ENCODE peak calls at places on chromosome 1, in eight cellular contexts. M is fibroblast of lung; H is GM23338; S is heart left ventricle; C is dorsolateral prefrontal cortex; R is CD8-positive, alpha-beta T cell; B is psoas muscle; V is foreskin fibroblast. P is an unnamed sample.

GRCh38 chr1:25991937-25992688 is 5.8 kb downstream of the PAFAH2 start:
- DNase-seq in M (peak), H (no peak), S (no peak), C (no peak), R (no peak), B (no peak), V (peak), P (no peak)

GRCh38 chr1:245298781-245299180 is 144.0 kb downstream of the KIF26B start:
- DNase-seq in M (peak), H (no peak), S (no peak), C (no peak), R (no peak), B (no peak), V (peak), P (peak)

GRCh38 chr1:14517813-14518180 is 80.7 kb upstream of the KAZN start:
- DNase-seq in M (no peak), H (no peak), S (no peak), C (no peak), R (no peak), B (no peak), V (no peak), P (no peak)

GRCh38 chr1:32701951-32702598 is 495 bp downstream of the SYNC start:
- DNase-seq in M (peak), H (peak), S (peak), C (no peak), R (no peak), B (peak), V (no peak), P (no peak)

GRCh38 chr1:236759252-236759859 is 35.7 kb upstream of the MTR start:
- DNase-seq in M (peak), H (peak), S (no peak), C (no peak), R (no peak), B (no peak), V (peak), P (peak)

GRCh38 chr1:50735443-50735842 is 224.6 kb downstream of the FAF1 start:
- DNase-seq in M (peak), H (peak), S (no peak), C (no peak), R (no peak), B (no peak), V (peak), P (peak)

GRCh38 chr1:8317647-8318360 is at the start of gene SLC45A1:
- DNase-seq in M (peak), H (peak), S (peak), C (peak), R (peak), B (peak), V (peak), P (no peak)

GRCh38 chr1:54549181-54549924 is 1.3 kb downstream of the ACOT11 start:
- DNase-seq in M (no peak), H (no peak), S (no peak), C (no peak), R (no peak), B (peak), V (no peak), P (no peak)

GRCh38 chr1:232045134-232045533 is 418.5 kb downstream of the DISC1 start:
- DNase-seq in M (no peak), H (peak), S (no peak), C (no peak), R (no peak), B (no peak), V (no peak), P (no peak)

GRCh38 chr1:153877112-153877511 is 45.7 kb downstream of the GATAD2B start:
- DNase-seq in M (no peak), H (no peak), S (no peak), C (no peak), R (no peak), B (no peak), V (no peak), P (no peak)

GRCh38 chr1:51664412-51665240 is 47.7 kb downstream of the OSBPL9 start:
- DNase-seq in M (peak), H (no peak), S (no peak), C (no peak), R (no peak), B (no peak), V (no peak), P (no peak)

GRCh38 chr1:115771094-115771846 is 2.8 kb upstream of the CASQ2 start:
- DNase-seq in M (peak), H (peak), S (no peak), C (no peak), R (no peak), B (no peak), V (no peak), P (no peak)

GRCh38 chr1:184223216-184223615 is 163.6 kb upstream of the C1orf21 start:
- DNase-seq in M (no peak), H (peak), S (no peak), C (no peak), R (no peak), B (no peak), V (no peak), P (no peak)

GRCh38 chr1:53107570-53108322 is 34.7 kb downstream of the SLC1A7 start:
- DNase-seq in M (peak), H (no peak), S (no peak), C (no peak), R (no peak), B (no peak), V (peak), P (peak)

GRCh38 chr1:95084317-95085176 is 11.8 kb upstream of the ALG14 start:
- DNase-seq in M (peak), H (peak), S (no peak), C (no peak), R (no peak), B (no peak), V (peak), P (no peak)

GRCh38 chr1:115665319-115665718 is 23.5 kb downstream of the VANGL1 start:
- DNase-seq in M (no peak), H (no peak), S (no peak), C (no peak), R (no peak), B (no peak), V (no peak), P (no peak)

GRCh38 chr1:75469586-75470173 is 141.2 kb downstream of the SLC44A5 start:
- DNase-seq in M (peak), H (no peak), S (no peak), C (no peak), R (no peak), B (no peak), V (no peak), P (no peak)

GRCh38 chr1:192475970-192476369 is 99.6 kb upstream of the RGS1 start:
- DNase-seq in M (peak), H (no peak), S (no peak), C (no peak), R (no peak), B (no peak), V (no peak), P (no peak)

GRCh38 chr1:167723707-167724323 is 2.0 kb downstream of the MPZL1 start:
- DNase-seq in M (no peak), H (no peak), S (no peak), C (no peak), R (no peak), B (no peak), V (no peak), P (no peak)

GRCh38 chr1:228935855-228936727 is 200.8 kb downstream of the RHOU start:
- DNase-seq in M (no peak), H (no peak), S (no peak), C (no peak), R (no peak), B (no peak), V (no peak), P (no peak)

DNA sequence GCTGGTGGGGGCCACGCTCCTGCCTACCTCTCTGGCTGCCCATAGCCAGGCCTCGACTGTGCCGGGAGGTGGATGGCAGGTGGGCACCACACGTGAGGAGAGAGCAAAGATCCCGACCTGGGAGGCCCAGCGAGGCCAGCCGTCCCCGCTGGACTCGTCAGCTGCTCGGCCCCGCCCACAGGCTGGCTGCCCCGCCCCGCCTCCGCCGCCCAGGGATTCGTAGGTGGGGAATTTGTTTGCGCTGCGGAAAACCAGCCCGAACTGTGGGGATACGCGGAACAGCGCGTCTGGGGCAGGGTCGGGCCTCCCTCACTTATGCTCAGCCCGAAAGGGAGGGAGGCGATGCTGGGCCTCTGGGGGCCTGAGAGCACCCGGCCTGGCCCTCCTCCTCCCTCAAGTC is 31.7 kb downstream of the TP73 start:
- DNase-seq in M (peak), H (peak), S (no peak), C (no peak), R (no peak), B (no peak), V (no peak), P (no peak)
- H3K4me3 ChIP-seq in M (no peak), H (peak), S (no peak), C (no peak), R (no peak), B (no peak), V (no peak), P (no peak)

GRCh38 chr1:19345391-19345790 is 33.3 kb downstream of the SLC66A1 start:
- DNase-seq in M (no peak), H (no peak), S (no peak), C (no peak), R (no peak), B (no peak), V (no peak), P (no peak)
- TF ChIP-seq CTCF in M (no peak), H (no peak), S (no peak), C (no peak), R (no peak), B (no peak), V (no peak), P (no peak)

GRCh38 chr1:200240655-200241054 is 169.2 kb downstream of the ZNF281 start:
- DNase-seq in M (no peak), H (no peak), S (peak), C (no peak), R (no peak), B (no peak), V (no peak), P (no peak)

GRCh38 chr1:200238311-200238710 is 171.5 kb downstream of the ZNF281 start:
- DNase-seq in M (no peak), H (no peak), S (no peak), C (no peak), R (no peak), B (no peak), V (no peak), P (no peak)

GRCh38 chr1:200245492-200245891 is 164.3 kb downstream of the ZNF281 start:
- DNase-seq in M (peak), H (no peak), S (no peak), C (no peak), R (no peak), B (no peak), V (peak), P (no peak)

GRCh38 chr1:200243042-200243437 is 166.8 kb downstream of the ZNF281 start:
- DNase-seq in M (peak), H (no peak), S (no peak), C (no peak), R (no peak), B (no peak), V (peak), P (peak)

GRCh38 chr1:200242379-200243041 is 167.3 kb downstream of the ZNF281 start:
- DNase-seq in M (peak), H (no peak), S (no peak), C (no peak), R (no peak), B (no peak), V (peak), P (no peak)
- H3K4me3 ChIP-seq in M (no peak), H (no peak), S (no peak), C (peak), R (no peak), B (peak), V (peak), P (peak)

GRCh38 chr1:207052736-207053545 is at the start of gene PFKFB2:
- DNase-seq in M (peak), H (peak), S (peak), C (peak), R (peak), B (peak), V (peak), P (peak)
- TF ChIP-seq CTCF in M (peak), H (peak), S (peak), C (peak), R (peak), B (no peak), V (peak), P (no peak)

DNA sequence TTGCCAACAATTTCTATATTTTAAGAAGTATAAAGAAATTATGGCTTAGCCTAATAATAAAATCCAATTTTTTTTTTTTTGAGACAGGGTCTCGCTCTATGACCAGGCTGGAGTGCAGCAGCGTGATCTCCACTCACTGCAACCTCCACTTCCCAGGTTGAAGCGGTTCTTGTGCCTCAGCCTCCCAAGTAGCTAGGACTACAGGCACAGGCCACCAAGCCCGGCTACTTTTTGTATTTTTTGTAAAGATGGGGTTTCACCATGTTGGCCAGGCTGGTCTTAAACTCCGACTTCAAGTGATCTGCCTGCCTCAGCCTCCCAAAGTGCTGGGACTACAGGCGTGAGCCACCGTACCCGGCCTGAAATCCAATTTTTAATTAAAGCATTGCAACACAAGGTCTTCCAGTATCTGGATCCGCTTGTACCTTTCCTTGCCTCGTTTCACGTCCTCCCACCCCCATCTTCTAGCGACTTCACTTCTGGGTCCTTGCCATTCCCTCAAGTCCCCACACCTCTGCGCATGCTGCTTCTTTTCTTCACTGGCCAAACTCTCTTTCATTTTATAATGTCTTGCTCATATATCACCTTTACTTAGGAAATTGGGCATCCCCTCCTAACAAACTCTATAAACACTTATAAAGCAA is 2.3 kb downstream of the FUBP1 start:
- DNase-seq in M (no peak), H (no peak), S (no peak), C (no peak), R (no peak), B (no peak), V (no peak), P (no peak)
- H3K4me3 ChIP-seq in M (peak), H (peak), S (no peak), C (peak), R (peak), B (peak), V (peak), P (peak)

GRCh38 chr1:87084247-87084836 is 169.9 kb downstream of the HS2ST1 start:
- DNase-seq in M (peak), H (peak), S (no peak), C (no peak), R (no peak), B (no peak), V (no peak), P (peak)
- TF ChIP-seq CTCF in M (no peak), H (no peak), S (peak), C (peak), R (peak), B (peak), V (no peak), P (no peak)

GRCh38 chr1:107414550-107414949 is 273.7 kb downstream of the NTNG1 start:
- DNase-seq in M (no peak), H (no peak), S (no peak), C (no peak), R (no peak), B (no peak), V (no peak), P (no peak)
- H3K4me3 ChIP-seq in M (no peak), H (no peak), S (no peak), C (no peak), R (no peak), B (no peak), V (no peak), P (no peak)

DNA sequence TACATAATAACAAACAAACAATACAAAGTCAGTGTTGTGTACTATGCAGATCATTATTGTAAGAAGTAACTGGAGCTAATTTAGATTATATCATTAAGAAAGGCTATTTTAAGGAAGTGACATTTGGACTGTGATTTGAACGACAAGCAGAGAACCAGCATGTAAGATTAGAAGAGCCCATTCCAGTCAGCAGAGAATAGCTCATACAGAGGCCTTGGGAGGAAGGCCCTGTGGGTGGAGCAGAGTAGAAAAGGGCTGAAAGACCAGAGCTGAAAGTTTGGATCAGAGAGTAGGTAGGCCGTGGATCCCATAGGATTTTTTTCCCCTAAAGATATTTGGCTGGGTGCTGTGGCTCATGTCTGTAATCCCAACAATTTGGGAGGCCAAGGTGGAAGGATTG is 190.1 kb downstream of the OMA1 start:
- DNase-seq in M (no peak), H (no peak), S (no peak), C (no peak), R (no peak), B (no peak), V (no peak), P (no peak)
- TF ChIP-seq CTCF in M (no peak), H (no peak), S (no peak), C (no peak), R (no peak), B (no peak), V (no peak), P (no peak)

GRCh38 chr1:40847023-40847740 is 15.0 kb downstream of the CITED4 start:
- DNase-seq in M (peak), H (peak), S (no peak), C (no peak), R (no peak), B (no peak), V (no peak), P (no peak)

GRCh38 chr1:40845895-40846294 is 16.3 kb downstream of the CITED4 start:
- DNase-seq in M (no peak), H (no peak), S (no peak), C (no peak), R (no peak), B (no peak), V (no peak), P (no peak)

GRCh38 chr1:40844079-40844478 is 18.1 kb downstream of the CITED4 start:
- DNase-seq in M (no peak), H (no peak), S (no peak), C (no peak), R (no peak), B (no peak), V (no peak), P (no peak)

GRCh38 chr1:40842691-40843090 is 19.5 kb downstream of the CITED4 start:
- DNase-seq in M (no peak), H (no peak), S (no peak), C (no peak), R (no peak), B (no peak), V (no peak), P (no peak)

GRCh38 chr1:40844887-40845878 is 17.0 kb downstream of the CITED4 start:
- DNase-seq in M (no peak), H (no peak), S (no peak), C (no peak), R (no peak), B (no peak), V (no peak), P (no peak)
- H3K4me3 ChIP-seq in M (no peak), H (no peak), S (no peak), C (no peak), R (no peak), B (no peak), V (no peak), P (no peak)

P was measured in astrocyte of the cerebellum.